ENCODE peak calls at places on chromosomes 2 and 18, in four cellular contexts. P, T, C and Y are unnamed samples.

GRCh38 chr2:214810670-214811069 is 1.2 kb upstream of the BARD1 start:
- DNase-seq in C (no peak), P (peak; percentile 5), T (no peak), Y (no peak)

GRCh38 chr2:32427672-32428622 is 71.1 kb downstream of the BIRC6 start:
- DNase-seq in T (peak; percentile 75), P (no peak), C (no peak), Y (no peak)

GRCh38 chr2:119290859-119291587 is 67.4 kb downstream of the STEAP3 start:
- DNase-seq in T (peak; percentile 64), P (peak; percentile 31), C (peak; percentile 73), Y (peak; percentile 83)

GRCh38 chr18:76710646-76711520 is 111.5 kb upstream of the ZNF236 start:
- DNase-seq in T (no peak), C (no peak), P (no peak), Y (no peak)

GRCh38 chr2:95060446-95061118 is 35.1 kb downstream of the MAL start:
- DNase-seq in P (no peak), T (no peak), C (no peak), Y (no peak)

GRCh38 chr2:176188969-176189665 is 649 bp downstream of the HOXD1 start:
- DNase-seq in T (no peak), P (no peak), C (no peak), Y (no peak)

GRCh38 chr2:144358979-144359541 is 160.9 kb downstream of the ZEB2 start:
- DNase-seq in T (no peak), C (no peak), P (no peak), Y (no peak)

GRCh38 chr18:8611916-8612576 is 2.8 kb downstream of the RAB12 start:
- DNase-seq in T (no peak), C (no peak), P (no peak), Y (no peak)

GRCh38 chr2:124883595-124883994 is 858.5 kb downstream of the CNTNAP5 start:
- DNase-seq in T (no peak), P (no peak), C (no peak), Y (no peak)

GRCh38 chr2:13495039-13495438 is 778.3 kb downstream of the TRIB2 start:
- DNase-seq in C (no peak), T (no peak), P (no peak), Y (no peak)

GRCh38 chr2:235106874-235107639 is 155.2 kb downstream of the SH3BP4 start:
- DNase-seq in P (no peak), T (peak; percentile 64), C (peak; percentile 8), Y (peak; percentile 67)

GRCh38 chr2:96913398-96914202 is 43.7 kb upstream of the SEMA4C start:
- DNase-seq in C (peak; percentile 50), T (no peak), P (peak; percentile 95), Y (no peak)

GRCh38 chr2:26704441-26704977 is 12.0 kb downstream of the KCNK3 start:
- DNase-seq in C (no peak), T (no peak), P (no peak), Y (no peak)

GRCh38 chr2:229610871-229611270 is 103.5 kb downstream of the DNER start:
- DNase-seq in P (no peak), C (no peak), T (no peak), Y (no peak)